ENCODE peak calls at places on chromosomes 1 and 21, in ten cellular contexts. One of them, this sample, is unnamed.

GRCh38 chr1:85240174-85240601 is 19.3 kb downstream of the C1orf52 start:
- DNase-seq in left lung: peak; percentile 61
- DNase-seq in upper lobe of right lung: no peak
- DNase-seq in prostate gland: no peak
- DNase-seq in fibroblast of lung: peak; percentile 44
- DNase-seq in IMR-90: peak; percentile 18
- DNase-seq in CD8-positive, alpha-beta memory T cell: no peak
- DNase-seq in breast epithelium: no peak
- DNase-seq in lower lobe of right lung: no peak
- DNase-seq in H1: no peak
- DNase-seq in this sample: no peak

GRCh38 chr1:28058971-28059878 is 29.2 kb downstream of the EYA3 start:
- DNase-seq in lower lobe of right lung: no peak
- DNase-seq in breast epithelium: no peak
- DNase-seq in CD8-positive, alpha-beta memory T cell: no peak
- DNase-seq in left lung: no peak
- DNase-seq in prostate gland: no peak
- DNase-seq in IMR-90: no peak
- DNase-seq in fibroblast of lung: no peak
- DNase-seq in H1: no peak
- DNase-seq in upper lobe of right lung: no peak
- DNase-seq in this sample: no peak

GRCh38 chr1:156705321-156705917 is at the start of gene CRABP2:
- DNase-seq in H1: peak; percentile 64
- DNase-seq in lower lobe of right lung: peak; percentile 57
- DNase-seq in prostate gland: no peak
- DNase-seq in fibroblast of lung: peak; percentile 37
- DNase-seq in upper lobe of right lung: no peak
- DNase-seq in CD8-positive, alpha-beta memory T cell: peak; percentile 14
- DNase-seq in left lung: peak; percentile 83
- DNase-seq in breast epithelium: no peak
- DNase-seq in IMR-90: no peak
- DNase-seq in this sample: no peak

GRCh38 chr21:46269466-46269865 is 15.9 kb downstream of the MCM3AP start:
- DNase-seq in fibroblast of lung: no peak
- DNase-seq in lower lobe of right lung: no peak
- DNase-seq in left lung: no peak
- DNase-seq in IMR-90: no peak
- DNase-seq in prostate gland: no peak
- DNase-seq in H1: no peak
- DNase-seq in upper lobe of right lung: no peak
- DNase-seq in breast epithelium: no peak
- DNase-seq in CD8-positive, alpha-beta memory T cell: no peak
- DNase-seq in this sample: no peak

GRCh38 chr1:180934563-180934962 is 21.9 kb downstream of the KIAA1614 start:
- DNase-seq in lower lobe of right lung: no peak
- DNase-seq in H1: no peak
- DNase-seq in CD8-positive, alpha-beta memory T cell: no peak
- DNase-seq in fibroblast of lung: no peak
- DNase-seq in IMR-90: no peak
- DNase-seq in left lung: peak; percentile 47
- DNase-seq in breast epithelium: no peak
- DNase-seq in upper lobe of right lung: no peak
- DNase-seq in prostate gland: no peak
- DNase-seq in this sample: no peak

GRCh38 chr1:203628997-203629508 is 2.4 kb downstream of the ATP2B4 start:
- DNase-seq in CD8-positive, alpha-beta memory T cell: peak; percentile 17
- DNase-seq in IMR-90: no peak
- DNase-seq in H1: peak; percentile 63
- DNase-seq in lower lobe of right lung: no peak
- DNase-seq in breast epithelium: no peak
- DNase-seq in left lung: no peak
- DNase-seq in upper lobe of right lung: no peak
- DNase-seq in fibroblast of lung: peak; percentile 18
- DNase-seq in prostate gland: no peak
- DNase-seq in this sample: no peak

GRCh38 chr1:240174734-240175133 is 83.1 kb downstream of the FMN2 start:
- DNase-seq in fibroblast of lung: no peak
- DNase-seq in lower lobe of right lung: no peak
- DNase-seq in prostate gland: no peak
- DNase-seq in CD8-positive, alpha-beta memory T cell: no peak
- DNase-seq in IMR-90: no peak
- DNase-seq in H1: no peak
- DNase-seq in left lung: no peak
- DNase-seq in upper lobe of right lung: no peak
- DNase-seq in breast epithelium: no peak
- DNase-seq in this sample: no peak

GRCh38 chr1:59298710-59299346 is 1.9 kb downstream of the FGGY start:
- DNase-seq in prostate gland: no peak
- DNase-seq in H1: no peak
- DNase-seq in left lung: no peak
- DNase-seq in fibroblast of lung: peak; percentile 75
- DNase-seq in upper lobe of right lung: no peak
- DNase-seq in IMR-90: peak; percentile 62
- DNase-seq in lower lobe of right lung: no peak
- DNase-seq in CD8-positive, alpha-beta memory T cell: no peak
- DNase-seq in breast epithelium: no peak
- DNase-seq in this sample: no peak

GRCh38 chr1:180026556-180026955 is 71.9 kb downstream of the CEP350 start:
- DNase-seq in breast epithelium: no peak
- DNase-seq in CD8-positive, alpha-beta memory T cell: no peak
- DNase-seq in H1: no peak
- DNase-seq in upper lobe of right lung: no peak
- DNase-seq in fibroblast of lung: peak; percentile 60
- DNase-seq in lower lobe of right lung: no peak
- DNase-seq in prostate gland: no peak
- DNase-seq in IMR-90: peak; percentile 45
- DNase-seq in left lung: no peak
- DNase-seq in this sample: no peak

GRCh38 chr1:207823880-207824566 is 72.2 kb downstream of the CD46 start:
- DNase-seq in left lung: peak; percentile 80
- DNase-seq in breast epithelium: peak; percentile 93
- DNase-seq in H1: peak; percentile 54
- DNase-seq in CD8-positive, alpha-beta memory T cell: peak; percentile 38
- DNase-seq in IMR-90: peak; percentile 97
- DNase-seq in lower lobe of right lung: peak; percentile 88
- DNase-seq in fibroblast of lung: peak; percentile 98
- DNase-seq in upper lobe of right lung: peak; percentile 88
- DNase-seq in prostate gland: peak; percentile 88
- DNase-seq in this sample: peak; percentile 70

GRCh38 chr21:21101911-21102310 is 103.7 kb downstream of the NCAM2 start:
- DNase-seq in fibroblast of lung: peak; percentile 77
- DNase-seq in breast epithelium: no peak
- DNase-seq in IMR-90: peak; percentile 85
- DNase-seq in upper lobe of right lung: no peak
- DNase-seq in CD8-positive, alpha-beta memory T cell: no peak
- DNase-seq in prostate gland: peak; percentile 9
- DNase-seq in lower lobe of right lung: no peak
- DNase-seq in H1: no peak
- DNase-seq in left lung: no peak
- DNase-seq in this sample: no peak

GRCh38 chr1:87402192-87403046 is 73.7 kb downstream of the LMO4 start:
- DNase-seq in CD8-positive, alpha-beta memory T cell: no peak
- DNase-seq in fibroblast of lung: peak; percentile 88
- DNase-seq in upper lobe of right lung: no peak
- DNase-seq in H1: no peak
- DNase-seq in lower lobe of right lung: no peak
- DNase-seq in IMR-90: peak; percentile 81
- DNase-seq in prostate gland: no peak
- DNase-seq in left lung: no peak
- DNase-seq in breast epithelium: no peak
- DNase-seq in this sample: no peak

GRCh38 chr1:55213885-55214213 is 1.3 kb downstream of the USP24 start:
- DNase-seq in IMR-90: no peak
- DNase-seq in prostate gland: no peak
- DNase-seq in left lung: no peak
- DNase-seq in H1: peak; percentile 61
- DNase-seq in breast epithelium: no peak
- DNase-seq in CD8-positive, alpha-beta memory T cell: no peak
- DNase-seq in fibroblast of lung: no peak
- DNase-seq in upper lobe of right lung: no peak
- DNase-seq in lower lobe of right lung: no peak
- DNase-seq in this sample: no peak

GRCh38 chr1:219144659-219145313 is 28.9 kb upstream of the LYPLAL1 start:
- DNase-seq in lower lobe of right lung: no peak
- DNase-seq in left lung: no peak
- DNase-seq in breast epithelium: no peak
- DNase-seq in fibroblast of lung: no peak
- DNase-seq in upper lobe of right lung: no peak
- DNase-seq in CD8-positive, alpha-beta memory T cell: no peak
- DNase-seq in prostate gland: no peak
- DNase-seq in H1: no peak
- DNase-seq in IMR-90: no peak
- DNase-seq in this sample: no peak

GRCh38 chr1:39646232-39647081 is 7.0 kb upstream of the HEYL start:
- DNase-seq in lower lobe of right lung: no peak
- DNase-seq in CD8-positive, alpha-beta memory T cell: no peak
- DNase-seq in prostate gland: no peak
- DNase-seq in IMR-90: peak; percentile 79
- DNase-seq in upper lobe of right lung: peak; percentile 73
- DNase-seq in H1: peak; percentile 61
- DNase-seq in left lung: no peak
- DNase-seq in breast epithelium: peak; percentile 28
- DNase-seq in fibroblast of lung: no peak
- DNase-seq in this sample: no peak

DNA sequence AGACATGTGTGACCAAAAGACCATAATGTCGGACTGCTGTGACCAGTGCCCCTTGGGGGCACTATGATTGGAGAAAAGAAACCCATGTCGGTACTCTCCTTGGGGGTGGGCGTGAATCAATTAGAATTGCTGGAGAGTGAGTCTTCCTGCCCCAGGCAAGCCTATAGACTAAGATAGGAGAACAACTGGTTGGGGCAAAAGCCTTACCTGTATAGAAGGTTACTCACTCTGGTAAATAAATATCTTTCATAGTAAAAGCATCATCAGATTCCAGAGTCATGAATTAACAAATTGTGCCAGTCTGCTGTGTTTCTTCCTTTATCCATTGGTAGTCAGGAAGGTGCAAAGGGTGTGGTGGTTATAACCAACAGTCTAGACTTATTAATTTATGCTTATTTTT is 2.9 kb upstream of the PTGFRN start:
- DNase-seq in left lung: no peak
- DNase-seq in upper lobe of right lung: no peak
- DNase-seq in breast epithelium: no peak
- DNase-seq in fibroblast of lung: no peak
- DNase-seq in CD8-positive, alpha-beta memory T cell: no peak
- DNase-seq in H1: no peak
- DNase-seq in prostate gland: no peak
- DNase-seq in IMR-90: no peak
- DNase-seq in lower lobe of right lung: no peak
- DNase-seq in this sample: peak; percentile 80
- H3K27ac ChIP-seq in left lung: no peak overlapping the region
- H3K27ac ChIP-seq in upper lobe of right lung: no peak overlapping the region
- H3K27ac ChIP-seq in breast epithelium: no peak overlapping the region
- H3K27ac ChIP-seq in fibroblast of lung: no peak overlapping the region
- H3K27ac ChIP-seq in CD8-positive, alpha-beta memory T cell: no peak overlapping the region
- H3K27ac ChIP-seq in H1: no peak overlapping the region
- H3K27ac ChIP-seq in prostate gland: no peak overlapping the region
- H3K27ac ChIP-seq in IMR-90: no peak overlapping the region
- H3K27ac ChIP-seq in lower lobe of right lung: no peak overlapping the region
- H3K27ac ChIP-seq in this sample: peak overlapping the region; percentile 89

DNA sequence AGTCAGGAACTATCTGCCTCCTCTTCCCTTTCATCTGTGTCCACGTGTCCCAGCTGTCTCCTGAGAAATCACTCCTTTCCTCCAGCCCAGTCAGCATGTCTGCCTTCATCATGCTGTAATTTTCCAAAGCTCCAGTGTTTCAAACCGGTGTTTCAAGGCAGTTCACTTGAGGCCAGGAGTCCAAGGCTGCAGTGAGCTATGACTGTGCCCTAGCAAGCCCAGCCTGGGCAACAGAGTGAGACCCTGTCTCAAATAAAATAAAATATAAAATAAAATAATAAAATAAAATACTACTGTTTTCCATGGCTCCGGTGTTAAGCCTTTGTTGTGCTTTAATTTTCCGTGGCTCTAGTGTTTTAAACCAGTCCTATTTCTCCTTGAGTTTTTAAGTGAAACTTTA is 7.9 kb upstream of the SELENON start:
- DNase-seq in breast epithelium: no peak
- DNase-seq in H1: no peak
- DNase-seq in upper lobe of right lung: no peak
- DNase-seq in IMR-90: no peak
- DNase-seq in lower lobe of right lung: no peak
- DNase-seq in CD8-positive, alpha-beta memory T cell: no peak
- DNase-seq in prostate gland: no peak
- DNase-seq in left lung: no peak
- DNase-seq in fibroblast of lung: no peak
- DNase-seq in this sample: no peak
- H3K4me3 ChIP-seq in breast epithelium: no peak overlapping the region
- H3K4me3 ChIP-seq in H1: no peak overlapping the region
- H3K4me3 ChIP-seq in upper lobe of right lung: no peak overlapping the region
- H3K4me3 ChIP-seq in IMR-90: no peak overlapping the region
- H3K4me3 ChIP-seq in lower lobe of right lung: no peak overlapping the region
- H3K4me3 ChIP-seq in CD8-positive, alpha-beta memory T cell: no peak overlapping the region
- H3K4me3 ChIP-seq in prostate gland: no peak overlapping the region
- H3K4me3 ChIP-seq in left lung: no peak overlapping the region
- H3K4me3 ChIP-seq in fibroblast of lung: no peak overlapping the region
- H3K4me3 ChIP-seq in this sample: no peak overlapping the region

DNA sequence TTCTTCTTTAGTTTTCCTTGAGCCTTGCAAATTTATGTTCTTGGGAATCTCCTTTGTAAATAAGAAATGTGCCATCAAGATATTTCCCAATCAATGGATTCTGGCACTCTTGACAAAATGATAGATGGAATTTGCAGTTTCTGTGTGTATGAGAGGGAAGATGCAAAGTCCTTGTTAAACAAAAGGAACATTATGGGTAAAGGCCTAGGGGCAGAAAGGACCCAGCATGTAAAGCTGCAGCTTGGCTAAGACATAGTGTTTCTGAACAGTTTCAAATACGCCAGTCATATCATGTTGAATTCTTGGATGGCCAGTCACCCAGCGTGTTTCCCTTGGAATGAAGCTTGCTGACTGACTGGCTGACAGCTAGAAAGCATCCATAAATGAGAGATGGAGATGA is 210.8 kb downstream of the NFIA start:
- DNase-seq in H1: no peak
- DNase-seq in prostate gland: no peak
- DNase-seq in upper lobe of right lung: no peak
- DNase-seq in breast epithelium: no peak
- DNase-seq in IMR-90: no peak
- DNase-seq in lower lobe of right lung: no peak
- DNase-seq in left lung: no peak
- DNase-seq in CD8-positive, alpha-beta memory T cell: no peak
- DNase-seq in fibroblast of lung: no peak
- DNase-seq in this sample: no peak
- H3K4me1 ChIP-seq in H1: no peaks in the 10 kb centered on the region
- H3K4me1 ChIP-seq in prostate gland: no peaks in the 10 kb centered on the region
- H3K4me1 ChIP-seq in upper lobe of right lung: peaks cover 2% of the 10 kb centered on the region
- H3K4me1 ChIP-seq in breast epithelium: no peaks in the 10 kb centered on the region
- H3K4me1 ChIP-seq in IMR-90: no peaks in the 10 kb centered on the region
- H3K4me1 ChIP-seq in lower lobe of right lung: no peaks in the 10 kb centered on the region
- H3K4me1 ChIP-seq in left lung: no peaks in the 10 kb centered on the region
- H3K4me1 ChIP-seq in CD8-positive, alpha-beta memory T cell: no peaks in the 10 kb centered on the region
- H3K4me1 ChIP-seq in fibroblast of lung: no peaks in the 10 kb centered on the region
- H3K4me1 ChIP-seq in this sample: peaks cover 22% of the 10 kb centered on the region

DNA sequence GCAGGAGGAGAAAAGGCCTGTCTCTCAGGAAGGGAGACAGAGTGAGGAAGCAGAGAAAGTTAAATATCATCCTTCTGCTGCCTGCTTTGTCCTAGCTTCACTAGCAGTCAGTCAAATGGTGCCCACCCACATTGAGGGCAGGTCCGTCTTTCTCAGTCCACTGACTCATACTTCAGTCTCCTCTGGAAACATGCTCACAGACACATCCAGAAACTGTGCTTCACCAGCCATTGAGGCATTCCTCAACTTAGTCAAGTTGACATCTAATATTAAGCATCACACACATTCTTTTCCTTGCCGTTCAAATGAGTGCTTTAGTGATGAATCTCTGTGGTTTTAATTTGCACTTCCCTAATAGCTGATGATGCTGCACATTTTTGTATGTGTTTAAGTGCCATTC is 777.8 kb upstream of the PRMT6 start:
- DNase-seq in breast epithelium: no peak
- DNase-seq in lower lobe of right lung: no peak
- DNase-seq in left lung: no peak
- DNase-seq in fibroblast of lung: peak; percentile 62
- DNase-seq in prostate gland: no peak
- DNase-seq in H1: no peak
- DNase-seq in upper lobe of right lung: no peak
- DNase-seq in CD8-positive, alpha-beta memory T cell: no peak
- DNase-seq in IMR-90: no peak
- DNase-seq in this sample: no peak
- H3K27ac ChIP-seq in breast epithelium: no peak overlapping the region
- H3K27ac ChIP-seq in lower lobe of right lung: no peak overlapping the region
- H3K27ac ChIP-seq in left lung: no peak overlapping the region
- H3K27ac ChIP-seq in fibroblast of lung: no peak overlapping the region
- H3K27ac ChIP-seq in prostate gland: no peak overlapping the region
- H3K27ac ChIP-seq in H1: no peak overlapping the region
- H3K27ac ChIP-seq in upper lobe of right lung: no peak overlapping the region
- H3K27ac ChIP-seq in CD8-positive, alpha-beta memory T cell: no peak overlapping the region
- H3K27ac ChIP-seq in IMR-90: no peak overlapping the region
- H3K27ac ChIP-seq in this sample: no peak overlapping the region

This sample was measured in RWPE2.